ENCODE peak calls at places on chromosomes 16 and 17, in five cellular contexts. One of them, this sample, is unnamed.

GRCh38 chr16:30844346-30844670 is 49.6 kb downstream of the BCL7C start:
- DNase-seq in ecto neural progenitor cell: no peak
- DNase-seq in astrocyte of the spinal cord: no peak
- DNase-seq in astrocyte of the cerebellum: no peak
- DNase-seq in OCI-LY7: no peak
- DNase-seq in this sample: no peak

GRCh38 chr16:11105038-11105903 is 150.7 kb downstream of the SOCS1 start:
- DNase-seq in astrocyte of the spinal cord: peak
- DNase-seq in OCI-LY7: peak
- DNase-seq in astrocyte of the cerebellum: peak
- DNase-seq in ecto neural progenitor cell: no peak
- DNase-seq in this sample: peak

GRCh38 chr17:82946081-82946480 is 106.3 kb upstream of the ZNF750 start:
- DNase-seq in astrocyte of the cerebellum: no peak
- DNase-seq in astrocyte of the spinal cord: no peak
- DNase-seq in OCI-LY7: no peak
- DNase-seq in ecto neural progenitor cell: no peak
- DNase-seq in this sample: no peak

GRCh38 chr17:1693339-1693738 is 8.7 kb upstream of the PRPF8 start:
- DNase-seq in ecto neural progenitor cell: no peak
- DNase-seq in astrocyte of the cerebellum: no peak
- DNase-seq in OCI-LY7: no peak
- DNase-seq in astrocyte of the spinal cord: no peak
- DNase-seq in this sample: no peak

GRCh38 chr16:68290455-68290854 is 20.3 kb downstream of the SLC7A6OS start:
- DNase-seq in astrocyte of the spinal cord: no peak
- DNase-seq in ecto neural progenitor cell: no peak
- DNase-seq in OCI-LY7: no peak
- DNase-seq in astrocyte of the cerebellum: no peak
- DNase-seq in this sample: no peak

GRCh38 chr17:28698253-28698941 is 13.3 kb downstream of the PROCA1 start:
- DNase-seq in astrocyte of the spinal cord: no peak
- DNase-seq in astrocyte of the cerebellum: no peak
- DNase-seq in OCI-LY7: no peak
- DNase-seq in ecto neural progenitor cell: no peak
- DNase-seq in this sample: no peak

GRCh38 chr16:57268804-57269800 is 15.4 kb downstream of the PLLP start:
- DNase-seq in OCI-LY7: no peak
- DNase-seq in astrocyte of the cerebellum: no peak
- DNase-seq in astrocyte of the spinal cord: no peak
- DNase-seq in ecto neural progenitor cell: no peak
- DNase-seq in this sample: no peak

GRCh38 chr17:55059724-55060123 is 91.2 kb downstream of the STXBP4 start:
- DNase-seq in OCI-LY7: no peak
- DNase-seq in astrocyte of the spinal cord: no peak
- DNase-seq in astrocyte of the cerebellum: no peak
- DNase-seq in ecto neural progenitor cell: no peak
- DNase-seq in this sample: no peak

GRCh38 chr16:85258616-85259015 is 146.3 kb upstream of the CIBAR2 start:
- DNase-seq in astrocyte of the cerebellum: no peak
- DNase-seq in astrocyte of the spinal cord: no peak
- DNase-seq in ecto neural progenitor cell: peak
- DNase-seq in OCI-LY7: no peak
- DNase-seq in this sample: no peak

GRCh38 chr16:15856901-15857778 is at the start of gene MYH11:
- DNase-seq in astrocyte of the cerebellum: no peak
- DNase-seq in ecto neural progenitor cell: peak
- DNase-seq in astrocyte of the spinal cord: no peak
- DNase-seq in OCI-LY7: peak
- DNase-seq in this sample: no peak

GRCh38 chr16:82302007-82302733 is 132.1 kb upstream of the MPHOSPH6 start:
- DNase-seq in astrocyte of the cerebellum: no peak
- DNase-seq in astrocyte of the spinal cord: no peak
- DNase-seq in ecto neural progenitor cell: no peak
- DNase-seq in OCI-LY7: no peak
- DNase-seq in this sample: no peak

GRCh38 chr16:32116080-32116479 is 137.0 kb upstream of the TP53TG3D start:
- DNase-seq in astrocyte of the cerebellum: no peak
- DNase-seq in ecto neural progenitor cell: peak
- DNase-seq in OCI-LY7: no peak
- DNase-seq in astrocyte of the spinal cord: no peak
- DNase-seq in this sample: no peak

GRCh38 chr16:19746561-19746960 is 28.5 kb downstream of the IQCK start:
- DNase-seq in OCI-LY7: no peak
- DNase-seq in astrocyte of the spinal cord: no peak
- DNase-seq in ecto neural progenitor cell: peak
- DNase-seq in astrocyte of the cerebellum: no peak
- DNase-seq in this sample: no peak

GRCh38 chr16:83727018-83727417 is 80.8 kb upstream of the HSBP1 start:
- DNase-seq in OCI-LY7: no peak
- DNase-seq in astrocyte of the spinal cord: peak
- DNase-seq in ecto neural progenitor cell: no peak
- DNase-seq in astrocyte of the cerebellum: peak
- DNase-seq in this sample: no peak

GRCh38 chr17:14296511-14296910 is 4.4 kb upstream of the HS3ST3B1 start:
- DNase-seq in OCI-LY7: no peak
- DNase-seq in astrocyte of the cerebellum: no peak
- DNase-seq in astrocyte of the spinal cord: no peak
- DNase-seq in ecto neural progenitor cell: no peak
- DNase-seq in this sample: no peak

GRCh38 chr17:81070541-81071246 is 35.7 kb downstream of the BAIAP2 start:
- DNase-seq in astrocyte of the cerebellum: no peak
- DNase-seq in astrocyte of the spinal cord: no peak
- DNase-seq in OCI-LY7: no peak
- DNase-seq in ecto neural progenitor cell: no peak
- DNase-seq in this sample: no peak

GRCh38 chr16:11497329-11497805 is 89.4 kb downstream of the LITAF start:
- DNase-seq in OCI-LY7: no peak
- DNase-seq in astrocyte of the cerebellum: no peak
- DNase-seq in astrocyte of the spinal cord: peak
- DNase-seq in ecto neural progenitor cell: peak
- DNase-seq in this sample: peak

GRCh38 chr16:31513126-31513525 is 4.9 kb upstream of the RUSF1 start:
- DNase-seq in astrocyte of the cerebellum: no peak
- DNase-seq in OCI-LY7: no peak
- DNase-seq in astrocyte of the spinal cord: peak
- DNase-seq in ecto neural progenitor cell: no peak
- DNase-seq in this sample: peak

GRCh38 chr16:74252329-74252728 is 44.3 kb upstream of the PSMD7 start:
- DNase-seq in OCI-LY7: no peak
- DNase-seq in astrocyte of the spinal cord: no peak
- DNase-seq in ecto neural progenitor cell: no peak
- DNase-seq in astrocyte of the cerebellum: no peak
- DNase-seq in this sample: no peak

GRCh38 chr16:89815639-89816348 is 653 bp downstream of the FANCA start:
- DNase-seq in astrocyte of the cerebellum: no peak
- DNase-seq in OCI-LY7: peak
- DNase-seq in astrocyte of the spinal cord: no peak
- DNase-seq in ecto neural progenitor cell: peak
- DNase-seq in this sample: peak

GRCh38 chr16:7703661-7704060 is 371.0 kb downstream of the RBFOX1 start:
- DNase-seq in astrocyte of the spinal cord: no peak
- DNase-seq in astrocyte of the cerebellum: no peak
- DNase-seq in ecto neural progenitor cell: no peak
- DNase-seq in OCI-LY7: no peak
- DNase-seq in this sample: no peak

GRCh38 chr17:45813051-45813731 is 29.1 kb downstream of the CRHR1 start:
- DNase-seq in astrocyte of the cerebellum: no peak
- DNase-seq in ecto neural progenitor cell: peak
- DNase-seq in OCI-LY7: no peak
- DNase-seq in astrocyte of the spinal cord: no peak
- DNase-seq in this sample: no peak

GRCh38 chr16:65658339-65659275 is 536.7 kb upstream of the CDH11 start:
- DNase-seq in astrocyte of the cerebellum: peak
- DNase-seq in astrocyte of the spinal cord: peak
- DNase-seq in ecto neural progenitor cell: no peak
- DNase-seq in OCI-LY7: no peak
- DNase-seq in this sample: peak

GRCh38 chr17:47966079-47966519 is 4.8 kb upstream of the CDK5RAP3 start:
- DNase-seq in ecto neural progenitor cell: no peak
- DNase-seq in OCI-LY7: no peak
- DNase-seq in astrocyte of the spinal cord: no peak
- DNase-seq in astrocyte of the cerebellum: no peak
- DNase-seq in this sample: peak

GRCh38 chr17:76737082-76737675 is at the start of gene SRSF2:
- DNase-seq in ecto neural progenitor cell: peak
- DNase-seq in astrocyte of the cerebellum: peak
- DNase-seq in astrocyte of the spinal cord: peak
- DNase-seq in OCI-LY7: peak
- DNase-seq in this sample: peak

GRCh38 chr16:55836158-55836611 is 3.3 kb upstream of the CES1 start:
- DNase-seq in astrocyte of the spinal cord: no peak
- DNase-seq in ecto neural progenitor cell: no peak
- DNase-seq in OCI-LY7: no peak
- DNase-seq in astrocyte of the cerebellum: no peak
- DNase-seq in this sample: no peak

GRCh38 chr17:9115446-9116265 is 94.3 kb downstream of the NTN1 start:
- DNase-seq in ecto neural progenitor cell: peak
- DNase-seq in astrocyte of the cerebellum: peak
- DNase-seq in OCI-LY7: no peak
- DNase-seq in astrocyte of the spinal cord: peak
- DNase-seq in this sample: no peak

GRCh38 chr16:88383401-88384221 is 852 bp downstream of the ZNF469 start:
- DNase-seq in astrocyte of the cerebellum: no peak
- DNase-seq in OCI-LY7: no peak
- DNase-seq in astrocyte of the spinal cord: peak
- DNase-seq in ecto neural progenitor cell: peak
- DNase-seq in this sample: peak